ENCODE peak calls at places on chromosomes 3 and 15, in eight cellular contexts. One of them, this sample, is unnamed.

GRCh38 chr3:23129817-23130216 is 73.3 kb upstream of the UBE2E2 start:
- DNase-seq in ovary: no peak
- DNase-seq in left ventricle myocardium inferior: no peak
- DNase-seq in mesenchymal stem cell: no peak
- DNase-seq in CD8-positive, alpha-beta T cell: no peak
- DNase-seq in cardiac muscle cell: no peak
- DNase-seq in bronchial epithelial cell: peak; percentile 40
- DNase-seq in lower lobe of right lung: no peak
- DNase-seq in this sample: no peak

GRCh38 chr3:143951351-143951971 is 20.2 kb upstream of the DIPK2A start:
- DNase-seq in ovary: no peak
- DNase-seq in left ventricle myocardium inferior: no peak
- DNase-seq in mesenchymal stem cell: peak; percentile 62
- DNase-seq in CD8-positive, alpha-beta T cell: peak; percentile 9
- DNase-seq in cardiac muscle cell: peak; percentile 46
- DNase-seq in bronchial epithelial cell: peak; percentile 53
- DNase-seq in lower lobe of right lung: no peak
- DNase-seq in this sample: no peak

GRCh38 chr3:82633319-82633718 is 871.9 kb upstream of the GBE1 start:
- DNase-seq in ovary: no peak
- DNase-seq in left ventricle myocardium inferior: no peak
- DNase-seq in mesenchymal stem cell: no peak
- DNase-seq in CD8-positive, alpha-beta T cell: no peak
- DNase-seq in cardiac muscle cell: no peak
- DNase-seq in bronchial epithelial cell: no peak
- DNase-seq in lower lobe of right lung: no peak
- DNase-seq in this sample: no peak

GRCh38 chr3:16406175-16406574 is 107.3 kb downstream of the RFTN1 start:
- DNase-seq in ovary: no peak
- DNase-seq in left ventricle myocardium inferior: no peak
- DNase-seq in mesenchymal stem cell: no peak
- DNase-seq in CD8-positive, alpha-beta T cell: no peak
- DNase-seq in cardiac muscle cell: no peak
- DNase-seq in bronchial epithelial cell: no peak
- DNase-seq in lower lobe of right lung: no peak
- DNase-seq in this sample: no peak

GRCh38 chr15:99070268-99070667 is 34.6 kb upstream of the SYNM start:
- DNase-seq in ovary: no peak
- DNase-seq in left ventricle myocardium inferior: no peak
- DNase-seq in mesenchymal stem cell: no peak
- DNase-seq in CD8-positive, alpha-beta T cell: no peak
- DNase-seq in cardiac muscle cell: no peak
- DNase-seq in bronchial epithelial cell: peak; percentile 65
- DNase-seq in lower lobe of right lung: no peak
- DNase-seq in this sample: no peak

GRCh38 chr15:39918688-39919385 is 1.2 kb downstream of the GPR176 start:
- DNase-seq in ovary: no peak
- DNase-seq in left ventricle myocardium inferior: no peak
- DNase-seq in mesenchymal stem cell: peak; percentile 89
- DNase-seq in CD8-positive, alpha-beta T cell: no peak
- DNase-seq in cardiac muscle cell: no peak
- DNase-seq in bronchial epithelial cell: peak; percentile 72
- DNase-seq in lower lobe of right lung: no peak
- DNase-seq in this sample: no peak

GRCh38 chr15:38745136-38745535 is 180.5 kb upstream of the RASGRP1 start:
- DNase-seq in ovary: no peak
- DNase-seq in left ventricle myocardium inferior: no peak
- DNase-seq in mesenchymal stem cell: peak; percentile 7
- DNase-seq in CD8-positive, alpha-beta T cell: no peak
- DNase-seq in cardiac muscle cell: no peak
- DNase-seq in bronchial epithelial cell: no peak
- DNase-seq in lower lobe of right lung: no peak
- DNase-seq in this sample: no peak

GRCh38 chr3:152976232-152976631 is 141.3 kb downstream of the P2RY1 start:
- DNase-seq in ovary: no peak
- DNase-seq in left ventricle myocardium inferior: no peak
- DNase-seq in mesenchymal stem cell: no peak
- DNase-seq in CD8-positive, alpha-beta T cell: no peak
- DNase-seq in cardiac muscle cell: no peak
- DNase-seq in bronchial epithelial cell: no peak
- DNase-seq in lower lobe of right lung: no peak
- DNase-seq in this sample: no peak

GRCh38 chr3:14145236-14145635 is 20.4 kb downstream of the TMEM43 start:
- DNase-seq in ovary: no peak
- DNase-seq in left ventricle myocardium inferior: no peak
- DNase-seq in mesenchymal stem cell: peak; percentile 59
- DNase-seq in CD8-positive, alpha-beta T cell: no peak
- DNase-seq in cardiac muscle cell: no peak
- DNase-seq in bronchial epithelial cell: no peak
- DNase-seq in lower lobe of right lung: no peak
- DNase-seq in this sample: no peak

GRCh38 chr15:51332211-51333147 is 5.9 kb downstream of the CYP19A1 start:
- DNase-seq in ovary: no peak
- DNase-seq in left ventricle myocardium inferior: no peak
- DNase-seq in mesenchymal stem cell: no peak
- DNase-seq in CD8-positive, alpha-beta T cell: no peak
- DNase-seq in cardiac muscle cell: no peak
- DNase-seq in bronchial epithelial cell: peak; percentile 53
- DNase-seq in lower lobe of right lung: no peak
- DNase-seq in this sample: no peak

GRCh38 chr3:125332504-125332903 is 42.6 kb downstream of the ZNF148 start:
- DNase-seq in ovary: no peak
- DNase-seq in left ventricle myocardium inferior: no peak
- DNase-seq in mesenchymal stem cell: no peak
- DNase-seq in CD8-positive, alpha-beta T cell: no peak
- DNase-seq in cardiac muscle cell: no peak
- DNase-seq in bronchial epithelial cell: no peak
- DNase-seq in lower lobe of right lung: no peak
- DNase-seq in this sample: no peak

GRCh38 chr3:4581905-4582611 is 88.9 kb downstream of the ITPR1 start:
- DNase-seq in ovary: no peak
- DNase-seq in left ventricle myocardium inferior: no peak
- DNase-seq in mesenchymal stem cell: no peak
- DNase-seq in CD8-positive, alpha-beta T cell: no peak
- DNase-seq in cardiac muscle cell: no peak
- DNase-seq in bronchial epithelial cell: peak; percentile 52
- DNase-seq in lower lobe of right lung: no peak
- DNase-seq in this sample: no peak

GRCh38 chr15:48283361-48284157 is 47.7 kb upstream of the DUT start:
- DNase-seq in ovary: no peak
- DNase-seq in left ventricle myocardium inferior: no peak
- DNase-seq in mesenchymal stem cell: peak; percentile 24
- DNase-seq in CD8-positive, alpha-beta T cell: no peak
- DNase-seq in cardiac muscle cell: no peak
- DNase-seq in bronchial epithelial cell: no peak
- DNase-seq in lower lobe of right lung: no peak
- DNase-seq in this sample: no peak

GRCh38 chr3:178847170-178847569 is 224.4 kb downstream of the ZMAT3 start:
- DNase-seq in ovary: no peak
- DNase-seq in left ventricle myocardium inferior: no peak
- DNase-seq in mesenchymal stem cell: peak; percentile 5
- DNase-seq in CD8-positive, alpha-beta T cell: no peak
- DNase-seq in cardiac muscle cell: no peak
- DNase-seq in bronchial epithelial cell: no peak
- DNase-seq in lower lobe of right lung: no peak
- DNase-seq in this sample: no peak

GRCh38 chr15:47587938-47588817 is 129.1 kb upstream of the SEMA6D start:
- DNase-seq in ovary: no peak
- DNase-seq in left ventricle myocardium inferior: peak; percentile 23
- DNase-seq in mesenchymal stem cell: peak; percentile 68
- DNase-seq in CD8-positive, alpha-beta T cell: no peak
- DNase-seq in cardiac muscle cell: no peak
- DNase-seq in bronchial epithelial cell: no peak
- DNase-seq in lower lobe of right lung: no peak
- DNase-seq in this sample: no peak

GRCh38 chr3:11640009-11640673 is 3.6 kb downstream of the VGLL4 start:
- DNase-seq in ovary: no peak
- DNase-seq in left ventricle myocardium inferior: no peak
- DNase-seq in mesenchymal stem cell: no peak
- DNase-seq in CD8-positive, alpha-beta T cell: no peak
- DNase-seq in cardiac muscle cell: no peak
- DNase-seq in bronchial epithelial cell: no peak
- DNase-seq in lower lobe of right lung: no peak
- DNase-seq in this sample: no peak

GRCh38 chr15:66729339-66729951 is 27.4 kb downstream of the SMAD6 start:
- DNase-seq in ovary: no peak
- DNase-seq in left ventricle myocardium inferior: no peak
- DNase-seq in mesenchymal stem cell: peak; percentile 56
- DNase-seq in CD8-positive, alpha-beta T cell: no peak
- DNase-seq in cardiac muscle cell: no peak
- DNase-seq in bronchial epithelial cell: no peak
- DNase-seq in lower lobe of right lung: no peak
- DNase-seq in this sample: peak; percentile 84
- H3K27me3 ChIP-seq in ovary: no peaks in the 10 kb centered on the region
- H3K27me3 ChIP-seq in left ventricle myocardium inferior: no peaks in the 10 kb centered on the region
- H3K27me3 ChIP-seq in mesenchymal stem cell: no peaks in the 10 kb centered on the region
- H3K27me3 ChIP-seq in CD8-positive, alpha-beta T cell: no peaks in the 10 kb centered on the region
- H3K27me3 ChIP-seq in cardiac muscle cell: no peaks in the 10 kb centered on the region
- H3K27me3 ChIP-seq in bronchial epithelial cell: no peaks in the 10 kb centered on the region
- H3K27me3 ChIP-seq in lower lobe of right lung: no peaks in the 10 kb centered on the region
- H3K27me3 ChIP-seq in this sample: no peaks in the 10 kb centered on the region

GRCh38 chr3:140902791-140903190 is 38.8 kb upstream of the SLC25A36 start:
- DNase-seq in ovary: no peak
- DNase-seq in left ventricle myocardium inferior: no peak
- DNase-seq in mesenchymal stem cell: no peak
- DNase-seq in CD8-positive, alpha-beta T cell: no peak
- DNase-seq in cardiac muscle cell: no peak
- DNase-seq in bronchial epithelial cell: no peak
- DNase-seq in lower lobe of right lung: no peak
- DNase-seq in this sample: no peak

GRCh38 chr3:140903196-140903595 is 38.4 kb upstream of the SLC25A36 start:
- DNase-seq in ovary: no peak
- DNase-seq in left ventricle myocardium inferior: no peak
- DNase-seq in mesenchymal stem cell: no peak
- DNase-seq in CD8-positive, alpha-beta T cell: no peak
- DNase-seq in cardiac muscle cell: no peak
- DNase-seq in bronchial epithelial cell: peak; percentile 18
- DNase-seq in lower lobe of right lung: no peak
- DNase-seq in this sample: no peak

GRCh38 chr3:140899363-140899762 is 42.3 kb upstream of the SLC25A36 start:
- DNase-seq in ovary: no peak
- DNase-seq in left ventricle myocardium inferior: no peak
- DNase-seq in mesenchymal stem cell: no peak
- DNase-seq in CD8-positive, alpha-beta T cell: no peak
- DNase-seq in cardiac muscle cell: no peak
- DNase-seq in bronchial epithelial cell: no peak
- DNase-seq in lower lobe of right lung: no peak
- DNase-seq in this sample: no peak

GRCh38 chr3:140896997-140897396 is 44.6 kb upstream of the SLC25A36 start:
- DNase-seq in ovary: no peak
- DNase-seq in left ventricle myocardium inferior: no peak
- DNase-seq in mesenchymal stem cell: no peak
- DNase-seq in CD8-positive, alpha-beta T cell: no peak
- DNase-seq in cardiac muscle cell: no peak
- DNase-seq in bronchial epithelial cell: peak; percentile 21
- DNase-seq in lower lobe of right lung: no peak
- DNase-seq in this sample: no peak

DNA sequence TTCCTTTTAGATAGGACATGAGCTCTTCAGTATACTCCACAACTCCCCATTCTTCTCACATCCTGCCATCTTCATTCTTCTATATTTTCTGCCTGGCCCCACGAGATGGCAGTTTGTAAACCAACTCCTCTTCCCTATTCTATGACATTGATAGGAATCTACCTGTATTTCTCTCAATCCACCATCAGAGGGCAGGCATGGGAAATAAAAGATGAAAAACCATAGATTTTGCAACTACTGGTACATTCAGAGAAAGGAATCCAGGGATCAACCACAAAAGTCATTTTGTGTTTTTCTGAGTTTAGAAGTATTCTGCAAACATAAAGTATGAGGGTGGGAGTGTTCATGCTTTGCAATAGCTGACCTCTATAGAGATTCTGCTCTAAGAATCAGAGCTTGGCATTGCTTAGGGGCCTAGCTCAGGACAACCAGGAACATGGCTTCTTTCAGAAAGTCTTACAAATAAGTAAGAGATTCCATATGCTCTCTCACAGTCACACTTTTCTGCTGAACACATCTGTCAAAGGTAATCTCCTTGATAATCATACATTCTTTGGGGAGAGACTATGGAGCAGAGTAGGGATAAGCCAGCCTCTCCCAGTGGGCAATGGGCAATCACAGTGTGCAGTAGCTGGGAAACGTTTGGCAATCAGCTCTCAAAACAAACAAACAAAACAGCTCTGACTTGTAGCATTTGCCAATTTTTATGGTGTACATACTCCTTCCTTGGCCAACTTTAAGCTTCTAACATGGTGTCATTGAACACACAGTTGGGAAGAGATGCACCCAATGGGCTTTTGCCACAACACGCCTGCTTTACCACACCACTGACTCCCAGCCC is 43.1 kb upstream of the SLC25A36 start:
- DNase-seq in ovary: no peak
- DNase-seq in left ventricle myocardium inferior: no peak
- DNase-seq in mesenchymal stem cell: peak; percentile 77
- DNase-seq in CD8-positive, alpha-beta T cell: no peak
- DNase-seq in cardiac muscle cell: peak; percentile 39
- DNase-seq in bronchial epithelial cell: peak; percentile 64
- DNase-seq in lower lobe of right lung: no peak
- DNase-seq in this sample: no peak
- H3K4me3 ChIP-seq in ovary: no peak overlapping the region
- H3K4me3 ChIP-seq in left ventricle myocardium inferior: no peak overlapping the region
- H3K4me3 ChIP-seq in mesenchymal stem cell: no peak overlapping the region
- H3K4me3 ChIP-seq in CD8-positive, alpha-beta T cell: no peak overlapping the region
- H3K4me3 ChIP-seq in cardiac muscle cell: no peak overlapping the region
- H3K4me3 ChIP-seq in bronchial epithelial cell: no peak overlapping the region
- H3K4me3 ChIP-seq in lower lobe of right lung: no peak overlapping the region
- H3K4me3 ChIP-seq in this sample: no peak overlapping the region

DNA sequence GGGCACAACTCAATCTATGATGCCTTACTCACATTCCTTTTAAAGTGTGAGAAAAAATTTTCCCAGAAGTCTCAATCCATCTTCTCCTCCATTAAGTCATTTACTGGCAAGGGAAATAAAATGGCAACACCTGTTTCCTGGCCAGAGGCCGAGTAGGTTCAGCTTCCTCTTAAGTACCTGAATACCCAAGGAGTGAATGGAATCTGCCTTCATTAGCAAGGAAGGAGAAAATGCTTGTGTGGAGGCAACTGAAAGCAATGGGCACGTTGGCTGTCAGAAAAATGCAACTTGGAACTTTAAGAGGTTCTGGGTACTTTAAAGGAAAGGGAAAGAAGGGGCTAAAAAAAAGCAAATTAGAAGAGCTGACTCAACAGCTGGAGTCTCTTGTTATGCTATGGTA is 423.6 kb upstream of the ARL6 start:
- DNase-seq in ovary: no peak
- DNase-seq in left ventricle myocardium inferior: no peak
- DNase-seq in mesenchymal stem cell: no peak
- DNase-seq in CD8-positive, alpha-beta T cell: no peak
- DNase-seq in cardiac muscle cell: no peak
- DNase-seq in bronchial epithelial cell: no peak
- DNase-seq in lower lobe of right lung: no peak
- DNase-seq in this sample: no peak
- H3K27me3 ChIP-seq in ovary: no peaks in the 10 kb centered on the region
- H3K27me3 ChIP-seq in left ventricle myocardium inferior: no peaks in the 10 kb centered on the region
- H3K27me3 ChIP-seq in mesenchymal stem cell: no peaks in the 10 kb centered on the region
- H3K27me3 ChIP-seq in CD8-positive, alpha-beta T cell: no peaks in the 10 kb centered on the region
- H3K27me3 ChIP-seq in cardiac muscle cell: no peaks in the 10 kb centered on the region
- H3K27me3 ChIP-seq in bronchial epithelial cell: no peaks in the 10 kb centered on the region
- H3K27me3 ChIP-seq in lower lobe of right lung: no peaks in the 10 kb centered on the region
- H3K27me3 ChIP-seq in this sample: no peaks in the 10 kb centered on the region

GRCh38 chr15:92733090-92733933 is 77.7 kb upstream of the FAM174B start:
- DNase-seq in ovary: no peak
- DNase-seq in left ventricle myocardium inferior: no peak
- DNase-seq in mesenchymal stem cell: no peak
- DNase-seq in CD8-positive, alpha-beta T cell: no peak
- DNase-seq in cardiac muscle cell: no peak
- DNase-seq in bronchial epithelial cell: no peak
- DNase-seq in lower lobe of right lung: no peak
- DNase-seq in this sample: no peak
- H3K4me3 ChIP-seq in ovary: peak overlapping the region; percentile 30
- H3K4me3 ChIP-seq in left ventricle myocardium inferior: peak overlapping the region; percentile 63
- H3K4me3 ChIP-seq in mesenchymal stem cell: peak overlapping the region; percentile 76
- H3K4me3 ChIP-seq in CD8-positive, alpha-beta T cell: peak overlapping the region; percentile 70
- H3K4me3 ChIP-seq in cardiac muscle cell: no peak overlapping the region
- H3K4me3 ChIP-seq in bronchial epithelial cell: no peak overlapping the region
- H3K4me3 ChIP-seq in lower lobe of right lung: peak overlapping the region; percentile 50
- H3K4me3 ChIP-seq in this sample: peak overlapping the region; percentile 47

This sample was measured in upper lobe of left lung.